ENCODE peak calls at places on chromosomes 7 and 10, in seven cellular contexts. B is neural progenitor cell; J is CD8-positive, alpha-beta T cell; R is upper lobe of right lung; N is colonic mucosa; O is K562; U is Peyer's patch. E is an unnamed sample.

GRCh38 chr10:11057448-11057847 is 39.8 kb downstream of the CELF2 start:
- DNase-seq in N (no peak), R (no peak), U (no peak), J (no peak), B (no peak), O (no peak), E (no peak)

GRCh38 chr10:122388287-122388997 is 13.9 kb downstream of the PLEKHA1 start:
- DNase-seq in B (no peak), R (no peak), N (no peak), J (no peak), O (no peak), U (no peak), E (no peak)

GRCh38 chr7:4815121-4815520 is 39.7 kb downstream of the AP5Z1 start:
- DNase-seq in U (no peak), J (no peak), N (no peak), B (no peak), R (peak; percentile 60), O (no peak), E (no peak)

GRCh38 chr10:60896715-60897114 is 47.3 kb downstream of the RHOBTB1 start:
- DNase-seq in J (no peak), U (no peak), N (no peak), O (no peak), R (no peak), B (no peak), E (no peak)

GRCh38 chr7:132576723-132577089 is 436 bp upstream of the PLXNA4 start:
- DNase-seq in N (no peak), O (no peak), R (no peak), B (peak; percentile 54), J (no peak), U (no peak), E (no peak)

GRCh38 chr10:51397695-51398094 is 301.7 kb downstream of the CSTF2T start:
- DNase-seq in O (no peak), N (peak; percentile 82), U (peak; percentile 84), J (no peak), R (no peak), B (no peak), E (peak; percentile 43)

GRCh38 chr10:29980084-29980483 is 79.3 kb downstream of the JCAD start:
- DNase-seq in B (no peak), O (no peak), R (no peak), N (no peak), J (no peak), U (no peak), E (no peak)

GRCh38 chr7:4788627-4789189 is 13.3 kb downstream of the AP5Z1 start:
- DNase-seq in B (no peak), J (no peak), R (no peak), O (no peak), U (no peak), N (no peak), E (no peak)

GRCh38 chr7:101882595-101883564 is 65.5 kb downstream of the CUX1 start:
- DNase-seq in N (peak; percentile 87), U (peak; percentile 89), J (no peak), O (peak; percentile 75), B (peak; percentile 56), R (peak; percentile 78), E (peak; percentile 100)

GRCh38 chr7:27046854-27047549 is 48.8 kb downstream of the HOXA1 start:
- DNase-seq in U (no peak), B (no peak), N (no peak), J (no peak), O (no peak), R (no peak), E (peak; percentile 80)

GRCh38 chr7:98105942-98106544 is 619 bp upstream of the LMTK2 start:
- DNase-seq in O (no peak), U (peak; percentile 85), N (peak; percentile 44), J (no peak), R (no peak), B (peak; percentile 28), E (peak; percentile 96)

GRCh38 chr7:151062399-151063211 is 3.2 kb downstream of the SLC4A2 start:
- DNase-seq in N (peak; percentile 90), J (no peak), O (peak; percentile 92), U (peak; percentile 88), B (peak; percentile 88), R (peak; percentile 91), E (no peak)

GRCh38 chr7:1994931-1995330 is 237.8 kb downstream of the MAD1L1 start:
- DNase-seq in N (no peak), B (no peak), U (no peak), J (no peak), O (no peak), R (no peak), E (no peak)

GRCh38 chr7:12111461-12112405 is 99.4 kb upstream of the TMEM106B start:
- DNase-seq in O (no peak), B (peak; percentile 8), N (no peak), J (no peak), R (peak; percentile 86), U (no peak), E (peak; percentile 60)

GRCh38 chr7:128790297-128791037 is 1.3 kb upstream of the CCDC136 start:
- DNase-seq in J (no peak), N (no peak), U (no peak), O (no peak), B (peak; percentile 68), R (no peak), E (no peak)

GRCh38 chr10:33594475-33594874 is 260.0 kb upstream of the NRP1 start:
- DNase-seq in R (no peak), N (no peak), U (no peak), B (no peak), O (no peak), J (no peak), E (no peak)

DNA sequence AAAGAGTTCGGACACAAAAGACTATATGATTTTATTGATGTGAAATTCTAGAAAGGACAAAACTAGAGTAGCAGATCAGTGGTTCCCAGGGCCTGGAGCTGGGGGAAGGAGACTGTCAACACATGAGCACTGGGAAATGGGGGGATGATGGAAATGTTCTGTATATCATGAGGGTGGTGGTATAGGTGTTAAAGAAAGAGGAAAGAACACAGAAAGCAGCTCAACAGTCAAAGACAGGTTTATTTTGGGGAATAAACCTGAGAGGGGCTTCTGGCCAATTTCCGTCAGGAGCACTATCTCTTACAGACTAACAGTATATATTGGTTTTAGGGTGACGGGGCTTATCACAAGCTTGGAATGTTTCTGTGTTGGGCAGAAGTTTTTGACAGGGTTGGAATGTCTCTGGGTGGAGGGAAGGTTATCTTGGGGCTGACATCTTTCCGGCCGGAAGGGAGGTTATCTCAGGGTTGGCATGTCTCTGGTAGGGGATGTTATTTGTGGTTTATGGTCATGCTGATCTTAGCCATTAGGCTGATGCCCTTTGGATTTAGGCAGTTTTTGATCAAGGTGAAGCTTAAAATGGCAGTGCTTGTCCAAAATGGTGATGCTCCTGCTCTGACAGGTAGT is 254.6 kb upstream of the NRP1 start:
- DNase-seq in N (no peak), J (no peak), O (no peak), U (no peak), B (no peak), R (no peak), E (no peak)
- TF ChIP-seq CTCF in N (no peak), J (no peak), O (no peak), U (no peak), B (no peak), R (no peak), E (no peak)

DNA sequence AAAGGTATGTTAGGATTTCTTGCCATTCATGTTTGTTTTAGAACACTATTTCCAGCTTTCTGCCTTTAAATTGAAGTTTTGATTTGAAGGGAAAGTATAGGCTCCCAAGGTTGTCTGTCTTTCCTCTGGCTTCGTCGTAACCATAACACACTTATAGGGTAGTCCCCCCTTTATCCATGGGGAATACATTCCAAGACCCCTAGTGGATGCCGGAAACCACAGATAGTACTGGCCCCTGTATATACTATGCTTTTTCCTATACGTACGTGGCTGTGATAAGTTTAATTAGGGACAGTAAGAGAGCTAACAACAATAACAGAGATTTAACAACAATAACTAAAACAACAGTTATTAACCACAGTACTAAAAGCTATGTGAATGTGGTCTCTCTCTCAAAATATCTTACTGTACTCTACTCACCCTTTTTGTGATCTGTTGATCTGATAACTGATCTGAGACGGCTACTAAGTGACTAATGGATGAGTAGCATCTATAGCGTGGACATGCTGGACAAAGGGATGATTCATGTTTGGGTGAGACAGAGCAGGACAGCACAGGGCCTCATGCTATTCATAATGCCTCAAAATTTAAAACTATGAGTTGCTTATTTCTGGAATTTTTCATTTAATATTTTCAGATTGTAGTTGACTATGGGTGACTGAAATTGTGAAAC is 273.1 kb downstream of the AUTS2 start:
- DNase-seq in O (no peak), R (no peak), J (no peak), U (no peak), N (no peak), B (no peak), E (peak; percentile 68)
- H3K27ac ChIP-seq in O (no peak overlapping the region), R (no peak overlapping the region), J (no peak overlapping the region), U (no peak overlapping the region), N (no peak overlapping the region), B (no peak overlapping the region), E (no peak overlapping the region)

GRCh38 chr10:14820010-14820774 is 17.6 kb downstream of the CDNF start:
- DNase-seq in N (no peak), J (no peak), R (no peak), O (no peak), B (no peak), U (no peak), E (peak; percentile 84)

GRCh38 chr10:14823966-14824365 is 13.9 kb downstream of the CDNF start:
- DNase-seq in N (no peak), R (no peak), B (no peak), O (no peak), J (no peak), U (no peak), E (no peak)

GRCh38 chr10:14820775-14821154 is 17.1 kb downstream of the CDNF start:
- DNase-seq in R (no peak), B (no peak), J (no peak), U (no peak), O (no peak), N (no peak), E (no peak)

GRCh38 chr10:14821635-14822375 is 16.0 kb downstream of the CDNF start:
- DNase-seq in B (no peak), U (no peak), O (no peak), N (no peak), R (no peak), J (no peak), E (no peak)

DNA sequence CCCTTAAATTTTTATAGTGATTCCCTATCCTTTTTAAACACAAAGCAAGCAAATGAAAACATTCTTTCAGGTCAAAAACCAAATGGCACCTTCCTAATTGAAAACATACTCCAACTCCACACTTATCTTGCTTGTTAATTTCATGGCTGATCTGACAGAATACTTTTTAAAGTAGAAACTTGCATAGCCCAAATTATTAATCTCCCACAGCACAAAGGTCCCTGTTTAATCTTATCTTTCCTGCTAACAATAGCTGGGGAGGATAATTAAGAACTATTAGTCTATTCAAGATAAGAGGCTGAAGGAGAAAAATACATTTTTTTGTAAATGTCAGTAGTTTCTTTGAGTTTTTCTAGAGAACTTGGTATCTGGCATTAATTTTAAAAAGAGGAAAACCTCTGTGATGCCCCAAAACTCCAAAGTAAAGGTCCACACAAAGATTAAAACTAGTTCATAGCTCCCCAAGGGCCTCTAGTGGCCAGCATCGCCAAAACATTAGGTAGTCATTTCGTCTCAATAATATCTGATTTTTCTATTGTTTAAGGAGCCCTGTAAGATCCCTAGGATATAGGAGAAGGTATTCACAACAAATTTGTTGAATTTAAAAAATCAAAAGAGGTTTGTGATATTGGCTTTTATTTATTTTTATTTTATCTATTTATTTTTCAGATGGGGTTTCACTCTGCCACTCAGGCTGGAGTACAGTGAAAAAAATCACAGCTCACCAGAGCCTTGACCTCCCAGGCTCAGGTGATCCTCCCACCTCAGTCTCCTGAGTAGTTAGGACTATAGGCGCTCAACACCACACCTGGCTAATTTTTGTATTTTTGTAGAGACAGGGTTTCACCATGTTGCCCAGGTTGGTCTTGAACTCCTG is 14.7 kb downstream of the CDNF start:
- DNase-seq in J (peak; percentile 6), O (no peak), N (peak; percentile 34), B (peak; percentile 61), R (no peak), U (peak; percentile 73), E (peak; percentile 21)
- TF ChIP-seq CTCF in J (peak; percentile 75), O (peak; percentile 48), N (peak; percentile 49), B (peak; percentile 72), R (peak; percentile 65), U (peak; percentile 69), E (peak; percentile 89)

GRCh38 chr7:116218051-116218645 is 7.8 kb downstream of the TES start:
- DNase-seq in N (no peak), O (peak; percentile 20), U (peak; percentile 77), R (no peak), J (no peak), B (no peak), E (peak; percentile 33)
- H3K27ac ChIP-seq in N (no peak overlapping the region), O (no peak overlapping the region), U (no peak overlapping the region), R (no peak overlapping the region), J (no peak overlapping the region), B (no peak overlapping the region), E (no peak overlapping the region)